ENCODE peak calls at places on chromosomes 6 and 20, in seven cellular contexts. V, J, D, H, T, P and R are unnamed samples.
A peak's percentile ranks its signal among the peaks of the same experiment; 100 is the strongest.

GRCh38 chr20:59435496-59435895 is 135.1 kb downstream of the EDN3 start:
- DNase-seq in D (no peak), H (no peak), T (no peak), V (no peak), J (no peak), P (no peak), R (no peak)

GRCh38 chr6:167826230-167827061 is at the start of gene AFDN:
- DNase-seq in J (peak; percentile 80), D (no peak), V (no peak), T (peak; percentile 86), H (peak; percentile 78), P (peak; percentile 67), R (no peak)

GRCh38 chr6:7432391-7433207 is 43.0 kb downstream of the RIOK1 start:
- DNase-seq in D (no peak), V (no peak), J (no peak), P (no peak), H (no peak), T (no peak), R (no peak)

GRCh38 chr6:79947191-79948173 is at the start of gene ELOVL4:
- DNase-seq in T (peak; percentile 83), V (no peak), J (peak; percentile 92), D (peak; percentile 76), P (peak; percentile 49), H (peak; percentile 92), R (peak; percentile 21)

GRCh38 chr6:110949679-110950285 is 8.7 kb upstream of the GTF3C6 start:
- DNase-seq in H (peak; percentile 40), T (no peak), P (no peak), D (peak; percentile 29), J (peak; percentile 43), V (no peak), R (no peak)

GRCh38 chr6:129370268-129370916 is 339.6 kb downstream of the ARHGAP18 start:
- DNase-seq in V (no peak), H (peak; percentile 71), J (peak; percentile 73), P (no peak), D (peak; percentile 41), T (no peak), R (no peak)

GRCh38 chr6:56101141-56101553 is 146.2 kb downstream of the COL21A1 start:
- DNase-seq in H (no peak), T (no peak), D (peak; percentile 98), J (peak; percentile 88), P (no peak), V (peak; percentile 88), R (peak; percentile 94)

GRCh38 chr20:57258055-57258454 is 8.4 kb downstream of the BMP7 start:
- DNase-seq in J (peak; percentile 38), T (no peak), V (no peak), P (no peak), H (peak; percentile 67), D (no peak), R (no peak)

GRCh38 chr6:22737331-22737730 is 168.0 kb downstream of the HDGFL1 start:
- DNase-seq in T (no peak), D (peak; percentile 29), J (peak; percentile 65), P (no peak), H (peak; percentile 86), V (peak; percentile 27), R (no peak)

GRCh38 chr20:23666189-23666588 is 22.6 kb downstream of the CST4 start:
- DNase-seq in V (no peak), D (no peak), H (peak; percentile 23), T (no peak), P (no peak), J (peak; percentile 12), R (no peak)

GRCh38 chr6:31597006-31597405 is 4.2 kb upstream of the NCR3 start:
- DNase-seq in T (no peak), J (peak; percentile 75), P (no peak), D (no peak), V (no peak), H (peak; percentile 56), R (no peak)

GRCh38 chr6:45916692-45917091 is 99.0 kb downstream of the CLIC5 start:
- DNase-seq in J (no peak), P (no peak), H (no peak), T (no peak), V (no peak), D (no peak), R (no peak)

GRCh38 chr6:108689279-108690161 is 128.8 kb downstream of the FOXO3 start:
- DNase-seq in P (peak; percentile 92), D (peak; percentile 99), T (peak; percentile 97), H (no peak), V (peak; percentile 96), J (no peak), R (peak; percentile 82)

GRCh38 chr6:20559924-20560551 is 25.8 kb downstream of the CDKAL1 start:
- DNase-seq in D (no peak), V (no peak), J (peak; percentile 24), T (no peak), P (no peak), H (no peak), R (no peak)

GRCh38 chr20:42484335-42484734 is 705.4 kb downstream of the PTPRT start:
- DNase-seq in D (peak; percentile 8), H (no peak), T (no peak), J (no peak), P (peak; percentile 60), V (no peak), R (no peak)

GRCh38 chr20:52083627-52084232 is 107.8 kb downstream of the ZFP64 start:
- DNase-seq in V (peak; percentile 9), J (peak; percentile 86), H (peak; percentile 91), P (peak; percentile 44), T (no peak), D (peak; percentile 61), R (no peak)

GRCh38 chr6:53615633-53616449 is 49.7 kb downstream of the KLHL31 start:
- DNase-seq in H (peak; percentile 13), J (no peak), T (no peak), V (peak; percentile 99), D (peak; percentile 100), P (no peak), R (peak; percentile 89)

GRCh38 chr6:53614676-53615075 is 50.9 kb downstream of the KLHL31 start:
- DNase-seq in P (no peak), H (no peak), J (no peak), D (no peak), T (no peak), V (no peak), R (no peak)

GRCh38 chr6:53618219-53618618 is 47.3 kb downstream of the KLHL31 start:
- DNase-seq in D (no peak), P (no peak), H (no peak), J (no peak), T (no peak), V (no peak), R (no peak)

GRCh38 chr6:53611342-53611741 is 54.2 kb downstream of the KLHL31 start:
- DNase-seq in V (no peak), T (no peak), P (no peak), D (peak; percentile 91), H (no peak), J (no peak), R (no peak)

DNA sequence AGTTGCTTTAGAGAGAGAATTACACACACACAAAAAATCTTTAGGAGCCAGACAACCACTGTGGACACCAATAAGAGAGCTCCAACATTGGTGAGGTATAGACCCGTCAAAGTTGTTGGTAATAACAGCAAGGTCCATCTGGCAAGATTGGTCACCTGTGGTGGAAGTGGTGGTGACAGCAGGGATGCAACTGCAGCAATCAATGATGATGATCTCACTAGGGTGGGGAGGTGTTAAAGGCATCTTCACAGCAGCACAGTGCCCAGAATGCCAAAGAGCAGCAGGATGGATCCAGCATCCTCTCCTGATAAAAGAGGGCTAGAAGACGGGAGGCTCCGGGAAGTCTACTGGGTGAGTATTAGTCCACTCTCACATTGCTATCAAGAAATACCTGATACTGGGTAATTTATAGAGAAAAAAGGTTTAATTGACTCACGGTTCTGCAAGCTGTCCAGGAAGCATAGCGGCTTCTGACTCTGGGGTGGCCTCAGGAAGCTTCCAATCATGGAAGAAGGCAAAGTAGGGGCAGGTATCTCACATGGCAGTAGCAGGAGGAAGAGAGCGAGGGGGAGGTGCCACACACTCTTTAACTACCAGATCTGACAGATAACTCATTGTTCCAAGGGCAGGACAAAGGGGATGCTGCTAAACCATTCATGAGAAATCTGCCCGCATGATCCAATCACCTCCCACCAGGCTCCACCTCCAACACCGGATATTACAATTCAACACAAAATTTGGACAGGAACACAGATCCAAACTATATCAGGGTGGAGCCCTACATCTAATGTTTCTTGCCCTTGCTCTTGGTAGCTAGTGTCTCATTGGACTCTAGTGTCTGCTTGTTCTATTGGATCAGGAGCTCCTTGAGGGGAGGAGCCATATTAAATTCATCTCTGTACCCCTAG is 48.9 kb downstream of the KLHL31 start:
- DNase-seq in T (no peak), J (no peak), V (no peak), H (no peak), P (no peak), D (no peak), R (no peak)
- H3K4me3 ChIP-seq in T (no peak overlapping the region), J (no peak overlapping the region), V (peak overlapping the region; percentile 21), H (no peak overlapping the region), P (no peak overlapping the region), D (no peak overlapping the region), R (no peak overlapping the region)

DNA sequence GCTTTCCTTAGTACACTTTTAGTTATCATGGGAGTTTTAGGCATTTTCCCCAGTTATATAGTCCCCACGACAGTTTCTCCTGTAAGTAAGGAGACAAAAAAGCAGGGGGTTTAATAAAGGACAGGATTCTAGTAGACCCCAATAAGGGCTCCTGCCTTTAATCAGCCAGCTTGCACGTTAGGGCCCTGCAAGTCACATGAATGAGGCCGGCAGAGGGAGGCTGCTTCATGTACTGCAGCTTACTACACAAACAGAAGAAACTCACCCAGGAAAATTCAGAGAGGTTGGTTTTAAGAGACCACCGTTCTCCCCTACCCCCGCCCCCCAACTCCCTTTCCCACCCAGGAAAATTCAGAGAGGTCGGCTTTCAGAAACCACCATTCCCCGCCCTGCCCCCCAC is 229.7 kb upstream of the MOCS1 start:
- DNase-seq in D (no peak), H (peak; percentile 4), P (no peak), T (no peak), J (no peak), V (no peak), R (no peak)
- H3K4me3 ChIP-seq in D (no peak overlapping the region), H (no peak overlapping the region), P (no peak overlapping the region), T (no peak overlapping the region), J (no peak overlapping the region), V (no peak overlapping the region), R (no peak overlapping the region)

GRCh38 chr6:143680157-143680556 is 2.4 kb downstream of the PHACTR2 start:
- DNase-seq in T (no peak), P (no peak), V (no peak), H (no peak), J (no peak), D (no peak), R (no peak)
- H3K4me3 ChIP-seq in T (peak overlapping the region; percentile 77), P (peak overlapping the region; percentile 64), V (no peak overlapping the region), H (peak overlapping the region; percentile 79), J (no peak overlapping the region), D (no peak overlapping the region), R (no peak overlapping the region)

DNA sequence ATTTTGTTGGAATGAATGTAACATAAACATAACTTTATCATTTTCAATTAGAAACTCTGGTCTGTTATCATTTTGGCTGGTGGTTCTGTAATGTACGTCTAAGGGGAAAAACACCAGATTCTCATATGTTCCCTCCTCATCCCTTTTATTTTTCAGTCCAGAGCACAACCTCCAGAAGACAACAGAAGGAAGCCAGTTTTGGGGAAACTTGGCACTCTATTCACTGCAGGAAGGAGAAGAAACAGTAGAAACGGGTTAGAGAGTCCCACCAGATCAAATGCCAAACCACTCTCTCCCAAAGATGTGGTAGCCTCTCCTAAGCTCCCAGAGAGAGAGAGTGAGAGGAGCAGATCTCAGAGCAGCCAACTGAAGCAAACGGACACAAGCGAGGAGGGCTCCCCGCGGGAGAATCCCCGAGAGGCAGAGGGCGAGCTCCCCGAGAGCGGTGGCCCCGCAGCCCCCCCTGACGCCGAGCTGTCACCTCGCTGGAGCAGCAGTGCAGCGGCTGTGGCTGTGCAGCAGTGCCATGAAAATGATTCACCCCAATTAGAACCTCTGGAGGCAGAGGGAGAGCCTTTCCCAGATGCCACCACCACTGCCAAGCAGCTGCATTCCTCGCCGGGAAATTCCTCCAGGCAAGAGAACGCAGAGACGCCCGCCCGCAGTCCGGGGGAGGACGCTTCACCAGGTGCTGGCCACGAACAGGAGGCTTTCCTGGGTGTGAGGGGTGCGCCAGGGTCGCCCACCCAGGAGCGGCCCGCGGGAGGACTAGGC is 117.8 kb downstream of the RTN4IP1 start:
- DNase-seq in D (peak; percentile 59), P (peak; percentile 32), V (no peak), H (peak; percentile 81), T (no peak), J (peak; percentile 53), R (no peak)
- H3K4me3 ChIP-seq in D (peak overlapping the region; percentile 50), P (peak overlapping the region; percentile 83), V (peak overlapping the region; percentile 84), H (peak overlapping the region; percentile 84), T (peak overlapping the region; percentile 79), J (peak overlapping the region; percentile 59), R (peak overlapping the region; percentile 52)